ENCODE peak calls at places on chromosome 9, in five cellular contexts. One of them, this sample, is unnamed.
A peak's percentile ranks its signal among the peaks of the same experiment; 100 is the strongest.

GRCh38 chr9:137438591-137439157 is 2.5 kb downstream of the ENTPD8 start:
- DNase-seq in mucosa of descending colon: peak; percentile 31
- DNase-seq in fibroblast of lung: no peak
- DNase-seq in SK-N-SH: no peak
- DNase-seq in cardiac muscle cell: no peak
- DNase-seq in this sample: peak; percentile 4

GRCh38 chr9:137026828-137027227 is 1.2 kb downstream of the ABCA2 start:
- DNase-seq in mucosa of descending colon: no peak
- DNase-seq in fibroblast of lung: no peak
- DNase-seq in SK-N-SH: no peak
- DNase-seq in cardiac muscle cell: no peak
- DNase-seq in this sample: peak; percentile 63

GRCh38 chr9:6896562-6896961 is 138.8 kb downstream of the KDM4C start:
- DNase-seq in mucosa of descending colon: no peak
- DNase-seq in fibroblast of lung: peak; percentile 17
- DNase-seq in SK-N-SH: no peak
- DNase-seq in cardiac muscle cell: peak; percentile 17
- DNase-seq in this sample: no peak

GRCh38 chr9:71120439-71121247 is 778 bp downstream of the TRPM3 start:
- DNase-seq in mucosa of descending colon: no peak
- DNase-seq in fibroblast of lung: no peak
- DNase-seq in SK-N-SH: no peak
- DNase-seq in cardiac muscle cell: no peak
- DNase-seq in this sample: no peak

GRCh38 chr9:83423815-83424707 is 114.1 kb downstream of the FRMD3 start:
- DNase-seq in mucosa of descending colon: no peak
- DNase-seq in fibroblast of lung: no peak
- DNase-seq in SK-N-SH: no peak
- DNase-seq in cardiac muscle cell: no peak
- DNase-seq in this sample: peak; percentile 49

GRCh38 chr9:116435706-116436105 is 251.4 kb upstream of the TRIM32 start:
- DNase-seq in mucosa of descending colon: no peak
- DNase-seq in fibroblast of lung: peak; percentile 46
- DNase-seq in SK-N-SH: no peak
- DNase-seq in cardiac muscle cell: no peak
- DNase-seq in this sample: no peak

GRCh38 chr9:79974806-79975422 is 403.1 kb downstream of the TLE4 start:
- DNase-seq in mucosa of descending colon: peak; percentile 28
- DNase-seq in fibroblast of lung: no peak
- DNase-seq in SK-N-SH: no peak
- DNase-seq in cardiac muscle cell: no peak
- DNase-seq in this sample: no peak

GRCh38 chr9:22228542-22228941 is 218.1 kb upstream of the DMRTA1 start:
- DNase-seq in mucosa of descending colon: no peak
- DNase-seq in fibroblast of lung: no peak
- DNase-seq in SK-N-SH: no peak
- DNase-seq in cardiac muscle cell: peak; percentile 35
- DNase-seq in this sample: no peak

GRCh38 chr9:134783699-134784039 is 96.9 kb upstream of the FCN2 start:
- DNase-seq in mucosa of descending colon: no peak
- DNase-seq in fibroblast of lung: no peak
- DNase-seq in SK-N-SH: no peak
- DNase-seq in cardiac muscle cell: peak; percentile 60
- DNase-seq in this sample: no peak

GRCh38 chr9:11868795-11869194 is 824.4 kb upstream of the TYRP1 start:
- DNase-seq in mucosa of descending colon: no peak
- DNase-seq in fibroblast of lung: no peak
- DNase-seq in SK-N-SH: no peak
- DNase-seq in cardiac muscle cell: no peak
- DNase-seq in this sample: no peak

GRCh38 chr9:136260521-136260920 is 14.9 kb upstream of the QSOX2 start:
- DNase-seq in mucosa of descending colon: no peak
- DNase-seq in fibroblast of lung: no peak
- DNase-seq in SK-N-SH: no peak
- DNase-seq in cardiac muscle cell: no peak
- DNase-seq in this sample: no peak

GRCh38 chr9:128081052-128081451 is 13.0 kb downstream of the SLC25A25 start:
- DNase-seq in mucosa of descending colon: peak; percentile 49
- DNase-seq in fibroblast of lung: peak; percentile 86
- DNase-seq in SK-N-SH: peak; percentile 44
- DNase-seq in cardiac muscle cell: peak; percentile 91
- DNase-seq in this sample: peak; percentile 53

GRCh38 chr9:38318755-38319495 is 73.6 kb upstream of the ALDH1B1 start:
- DNase-seq in mucosa of descending colon: no peak
- DNase-seq in fibroblast of lung: no peak
- DNase-seq in SK-N-SH: peak; percentile 53
- DNase-seq in cardiac muscle cell: peak; percentile 44
- DNase-seq in this sample: peak; percentile 17

GRCh38 chr9:91898451-91899433 is 51.3 kb downstream of the ROR2 start:
- DNase-seq in mucosa of descending colon: peak; percentile 56
- DNase-seq in fibroblast of lung: no peak
- DNase-seq in SK-N-SH: peak; percentile 68
- DNase-seq in cardiac muscle cell: peak; percentile 75
- DNase-seq in this sample: peak; percentile 68

GRCh38 chr9:4344946-4345345 is 45.1 kb upstream of the GLIS3 start:
- DNase-seq in mucosa of descending colon: no peak
- DNase-seq in fibroblast of lung: no peak
- DNase-seq in SK-N-SH: no peak
- DNase-seq in cardiac muscle cell: no peak
- DNase-seq in this sample: no peak

GRCh38 chr9:113573959-113574352 is 110.4 kb downstream of the RGS3 start:
- DNase-seq in mucosa of descending colon: no peak
- DNase-seq in fibroblast of lung: no peak
- DNase-seq in SK-N-SH: no peak
- DNase-seq in cardiac muscle cell: no peak
- DNase-seq in this sample: no peak

DNA sequence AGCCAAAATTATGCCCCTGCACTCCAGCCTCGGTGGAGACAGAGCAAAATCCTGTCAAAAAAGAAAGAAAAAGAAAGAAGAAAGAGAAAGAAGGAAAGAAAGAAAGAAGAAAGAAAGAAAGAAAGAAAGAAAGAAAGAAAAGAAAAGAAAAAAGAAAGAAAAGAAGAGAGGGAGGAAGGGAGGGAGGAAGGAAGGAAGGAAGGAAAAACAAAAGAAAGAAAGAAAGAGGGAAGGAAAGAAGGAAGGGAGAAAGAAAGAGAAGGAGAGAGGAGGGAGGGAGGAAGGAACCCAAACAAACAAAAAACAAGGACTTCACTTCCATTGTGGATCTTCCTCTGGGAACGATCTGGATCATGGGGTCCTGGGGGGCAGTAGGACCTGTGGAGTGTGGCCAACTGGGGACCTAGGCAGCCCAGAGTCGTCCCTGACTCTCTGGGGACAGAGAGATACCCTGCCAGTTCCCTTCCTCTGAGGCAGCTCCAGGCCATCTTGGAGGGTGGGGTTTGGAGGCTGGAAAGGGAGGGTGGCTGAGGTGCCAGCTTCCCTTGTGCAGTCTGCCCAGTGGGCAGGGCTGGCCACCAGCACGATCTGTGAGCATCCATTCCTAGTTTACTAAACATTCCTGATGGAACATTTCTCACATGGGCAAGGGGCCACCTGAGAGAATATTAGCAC is 216.8 kb downstream of the PAX5 start:
- DNase-seq in mucosa of descending colon: no peak
- DNase-seq in fibroblast of lung: no peak
- DNase-seq in SK-N-SH: no peak
- DNase-seq in cardiac muscle cell: no peak
- DNase-seq in this sample: no peak
- TF ChIP-seq CTCF in mucosa of descending colon: no peak
- TF ChIP-seq CTCF in fibroblast of lung: no peak
- TF ChIP-seq CTCF in SK-N-SH: no peak
- TF ChIP-seq CTCF in cardiac muscle cell: no peak
- TF ChIP-seq CTCF in this sample: no peak

GRCh38 chr9:18472435-18472834 is 1.5 kb upstream of the ADAMTSL1 start:
- DNase-seq in mucosa of descending colon: no peak
- DNase-seq in fibroblast of lung: no peak
- DNase-seq in SK-N-SH: no peak
- DNase-seq in cardiac muscle cell: no peak
- DNase-seq in this sample: no peak
- H3K4me3 ChIP-seq in mucosa of descending colon: no peak overlapping the region
- H3K4me3 ChIP-seq in fibroblast of lung: no peak overlapping the region
- H3K4me3 ChIP-seq in SK-N-SH: peak overlapping the region; percentile 81
- H3K4me3 ChIP-seq in cardiac muscle cell: peak overlapping the region; percentile 31
- H3K4me3 ChIP-seq in this sample: no peak overlapping the region

DNA sequence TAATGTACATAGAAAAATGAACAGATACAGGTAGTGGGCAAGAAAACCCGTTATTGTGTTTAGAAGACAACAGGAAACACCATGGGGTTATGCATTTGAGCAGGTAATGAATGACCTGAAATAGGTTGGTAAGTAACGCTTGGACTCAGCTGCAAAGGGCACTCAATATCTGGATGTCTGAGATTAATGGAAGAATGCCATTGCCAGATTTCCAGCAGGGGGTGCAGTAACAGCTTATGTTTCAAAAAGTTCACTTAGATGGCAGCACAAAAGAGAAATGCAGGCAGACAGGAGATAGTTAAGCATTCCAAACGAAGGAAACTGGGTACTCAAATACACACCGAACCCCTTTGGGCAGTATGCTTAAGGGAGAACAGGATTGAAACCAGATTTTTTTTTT is 285.5 kb upstream of the VLDLR start:
- DNase-seq in mucosa of descending colon: no peak
- DNase-seq in fibroblast of lung: no peak
- DNase-seq in SK-N-SH: no peak
- DNase-seq in cardiac muscle cell: peak; percentile 40
- DNase-seq in this sample: peak; percentile 21
- TF ChIP-seq CTCF in mucosa of descending colon: no peak
- TF ChIP-seq CTCF in fibroblast of lung: peak; percentile 39
- TF ChIP-seq CTCF in SK-N-SH: peak; percentile 50
- TF ChIP-seq CTCF in cardiac muscle cell: peak; percentile 34
- TF ChIP-seq CTCF in this sample: peak; percentile 61

GRCh38 chr9:114908796-114909448 is 21.5 kb downstream of the TNFSF8 start:
- DNase-seq in mucosa of descending colon: no peak
- DNase-seq in fibroblast of lung: peak; percentile 67
- DNase-seq in SK-N-SH: no peak
- DNase-seq in cardiac muscle cell: no peak
- DNase-seq in this sample: no peak
- H3K4me3 ChIP-seq in mucosa of descending colon: no peak overlapping the region
- H3K4me3 ChIP-seq in fibroblast of lung: no peak overlapping the region
- H3K4me3 ChIP-seq in SK-N-SH: no peak overlapping the region
- H3K4me3 ChIP-seq in cardiac muscle cell: no peak overlapping the region
- H3K4me3 ChIP-seq in this sample: no peak overlapping the region